ENCODE peak calls at places on chromosomes 1 and 21, in ten cellular contexts. One of them, this sample, is unnamed.

GRCh38 chr21:42068256-42068545 is 2.9 kb upstream of the UMODL1 start:
- DNase-seq in M059J: no peak
- DNase-seq in cardiac muscle cell: no peak
- DNase-seq in epithelial cell of prostate: no peak
- DNase-seq in iris pigment epithelial cell: no peak
- DNase-seq in endodermal cell: no peak
- DNase-seq in NB4: no peak
- DNase-seq in T-cell: no peak
- DNase-seq in AG10803: no peak
- DNase-seq in neural crest cell: no peak
- DNase-seq in this sample: no peak

GRCh38 chr1:68174173-68175113 is 57.9 kb downstream of the WLS start:
- DNase-seq in M059J: peak
- DNase-seq in cardiac muscle cell: peak
- DNase-seq in epithelial cell of prostate: peak
- DNase-seq in iris pigment epithelial cell: peak
- DNase-seq in endodermal cell: no peak
- DNase-seq in NB4: no peak
- DNase-seq in T-cell: no peak
- DNase-seq in AG10803: peak
- DNase-seq in neural crest cell: peak
- DNase-seq in this sample: no peak

GRCh38 chr1:55716151-55716550 is 501.0 kb upstream of the USP24 start:
- DNase-seq in M059J: peak
- DNase-seq in cardiac muscle cell: peak
- DNase-seq in epithelial cell of prostate: no peak
- DNase-seq in iris pigment epithelial cell: no peak
- DNase-seq in endodermal cell: no peak
- DNase-seq in NB4: no peak
- DNase-seq in T-cell: no peak
- DNase-seq in AG10803: no peak
- DNase-seq in neural crest cell: no peak
- DNase-seq in this sample: no peak

GRCh38 chr1:10784998-10785854 is 11.2 kb downstream of the CASZ1 start:
- DNase-seq in M059J: no peak
- DNase-seq in cardiac muscle cell: no peak
- DNase-seq in epithelial cell of prostate: no peak
- DNase-seq in iris pigment epithelial cell: no peak
- DNase-seq in endodermal cell: no peak
- DNase-seq in NB4: no peak
- DNase-seq in T-cell: no peak
- DNase-seq in AG10803: no peak
- DNase-seq in neural crest cell: no peak
- DNase-seq in this sample: no peak

GRCh38 chr1:151905070-151905442 is 4.3 kb downstream of the THEM4 start:
- DNase-seq in M059J: no peak
- DNase-seq in cardiac muscle cell: peak
- DNase-seq in epithelial cell of prostate: no peak
- DNase-seq in iris pigment epithelial cell: peak
- DNase-seq in endodermal cell: no peak
- DNase-seq in NB4: peak
- DNase-seq in T-cell: peak
- DNase-seq in AG10803: no peak
- DNase-seq in neural crest cell: no peak
- DNase-seq in this sample: no peak

GRCh38 chr1:242826706-242827336 is 302.3 kb upstream of the PLD5 start:
- DNase-seq in M059J: no peak
- DNase-seq in cardiac muscle cell: no peak
- DNase-seq in epithelial cell of prostate: no peak
- DNase-seq in iris pigment epithelial cell: no peak
- DNase-seq in endodermal cell: no peak
- DNase-seq in NB4: no peak
- DNase-seq in T-cell: no peak
- DNase-seq in AG10803: no peak
- DNase-seq in neural crest cell: no peak
- DNase-seq in this sample: no peak

GRCh38 chr1:1842360-1843146 is 48.3 kb downstream of the GNB1 start:
- DNase-seq in M059J: no peak
- DNase-seq in cardiac muscle cell: no peak
- DNase-seq in epithelial cell of prostate: no peak
- DNase-seq in iris pigment epithelial cell: no peak
- DNase-seq in endodermal cell: no peak
- DNase-seq in NB4: no peak
- DNase-seq in T-cell: no peak
- DNase-seq in AG10803: no peak
- DNase-seq in neural crest cell: no peak
- DNase-seq in this sample: no peak

GRCh38 chr1:165856606-165857005 is 29.2 kb downstream of the UCK2 start:
- DNase-seq in M059J: no peak
- DNase-seq in cardiac muscle cell: no peak
- DNase-seq in epithelial cell of prostate: no peak
- DNase-seq in iris pigment epithelial cell: no peak
- DNase-seq in endodermal cell: no peak
- DNase-seq in NB4: no peak
- DNase-seq in T-cell: no peak
- DNase-seq in AG10803: no peak
- DNase-seq in neural crest cell: no peak
- DNase-seq in this sample: no peak

GRCh38 chr1:235015291-235015990 is 113.2 kb downstream of the TOMM20 start:
- DNase-seq in M059J: no peak
- DNase-seq in cardiac muscle cell: no peak
- DNase-seq in epithelial cell of prostate: no peak
- DNase-seq in iris pigment epithelial cell: no peak
- DNase-seq in endodermal cell: no peak
- DNase-seq in NB4: no peak
- DNase-seq in T-cell: no peak
- DNase-seq in AG10803: no peak
- DNase-seq in neural crest cell: no peak
- DNase-seq in this sample: no peak

GRCh38 chr1:181112071-181112929 is 23.8 kb downstream of the IER5 start:
- DNase-seq in M059J: peak
- DNase-seq in cardiac muscle cell: peak
- DNase-seq in epithelial cell of prostate: peak
- DNase-seq in iris pigment epithelial cell: peak
- DNase-seq in endodermal cell: peak
- DNase-seq in NB4: peak
- DNase-seq in T-cell: no peak
- DNase-seq in AG10803: peak
- DNase-seq in neural crest cell: no peak
- DNase-seq in this sample: peak

GRCh38 chr1:58649555-58649954 is 50.3 kb downstream of the MYSM1 start:
- DNase-seq in M059J: no peak
- DNase-seq in cardiac muscle cell: peak
- DNase-seq in epithelial cell of prostate: no peak
- DNase-seq in iris pigment epithelial cell: no peak
- DNase-seq in endodermal cell: no peak
- DNase-seq in NB4: no peak
- DNase-seq in T-cell: peak
- DNase-seq in AG10803: no peak
- DNase-seq in neural crest cell: no peak
- DNase-seq in this sample: no peak

GRCh38 chr1:213335084-213335483 is 284.0 kb downstream of the RPS6KC1 start:
- DNase-seq in M059J: no peak
- DNase-seq in cardiac muscle cell: no peak
- DNase-seq in epithelial cell of prostate: no peak
- DNase-seq in iris pigment epithelial cell: no peak
- DNase-seq in endodermal cell: no peak
- DNase-seq in NB4: no peak
- DNase-seq in T-cell: no peak
- DNase-seq in AG10803: no peak
- DNase-seq in neural crest cell: no peak
- DNase-seq in this sample: no peak

This sample was measured in Caco-2.